ENCODE peak calls at places on chromosomes 3 and 15, in nine cellular contexts. E, U, S, N, Q, G, P, L and T are unnamed samples.

GRCh38 chr15:32781781-32782180 is 64.0 kb downstream of the GREM1 start:
- DNase-seq in P (no peak), S (no peak), Q (no peak), N (no peak), E (no peak), U (no peak), G (no peak), L (no peak), T (no peak)

GRCh38 chr3:56282341-56282740 is 185.9 kb downstream of the ERC2 start:
- DNase-seq in Q (no peak), N (no peak), E (no peak), G (no peak), S (no peak), L (no peak), U (no peak), P (no peak), T (no peak)

GRCh38 chr3:118171236-118171852 is 863.3 kb downstream of the IGSF11 start:
- DNase-seq in L (no peak), P (no peak), E (no peak), N (no peak), S (no peak), U (no peak), G (no peak), Q (no peak), T (no peak)

GRCh38 chr3:102339671-102340070 is 95.1 kb upstream of the ZPLD1 start:
- DNase-seq in P (no peak), U (no peak), Q (no peak), E (no peak), L (no peak), S (no peak), N (no peak), G (no peak), T (no peak)

GRCh38 chr15:63369296-63369695 is 12.3 kb downstream of the CA12 start:
- DNase-seq in G (peak; percentile 8), Q (no peak), P (no peak), L (no peak), U (no peak), N (no peak), S (no peak), E (no peak), T (no peak)

GRCh38 chr15:27418729-27419128 is 447.7 kb downstream of the GABRG3 start:
- DNase-seq in L (no peak), U (no peak), S (peak; percentile 2), N (no peak), Q (no peak), P (no peak), E (no peak), G (peak; percentile 16), T (no peak)

GRCh38 chr3:194137314-194138097 is 1.6 kb downstream of the HES1 start:
- DNase-seq in E (no peak), L (no peak), P (peak; percentile 18), Q (peak; percentile 36), S (peak; percentile 83), N (peak; percentile 72), G (peak; percentile 83), U (peak; percentile 21), T (no peak)

GRCh38 chr3:112605285-112605684 is 35.7 kb downstream of the CCDC80 start:
- DNase-seq in U (no peak), S (peak; percentile 40), E (no peak), N (no peak), P (no peak), G (no peak), Q (no peak), L (peak; percentile 96), T (no peak)

GRCh38 chr3:36804295-36805055 is 40.1 kb upstream of the DCLK3 start:
- DNase-seq in G (no peak), Q (no peak), N (no peak), U (no peak), L (no peak), S (no peak), P (no peak), E (no peak), T (no peak)

GRCh38 chr3:168865022-168865551 is 769.4 kb upstream of the GOLIM4 start:
- DNase-seq in G (peak; percentile 55), N (peak; percentile 41), P (no peak), S (peak; percentile 55), E (no peak), U (no peak), L (no peak), Q (no peak), T (no peak)

GRCh38 chr3:163916596-163917560 is 1161.4 kb downstream of the SI start:
- DNase-seq in N (peak; percentile 40), Q (no peak), P (no peak), U (no peak), S (peak; percentile 9), L (peak; percentile 16), E (no peak), G (peak; percentile 14), T (no peak)

GRCh38 chr3:158568784-158569183 is 2.2 kb upstream of the MLF1 start:
- DNase-seq in N (peak; percentile 18), G (no peak), E (no peak), U (no peak), S (peak; percentile 27), L (peak; percentile 5), P (no peak), Q (no peak), T (no peak)